ENCODE peak calls at places on chromosomes 12 and 14, in six cellular contexts. Y, U, L, X, F and O are unnamed samples.

GRCh38 chr12:119835068-119835467 is 42.1 kb downstream of the CIT start:
- DNase-seq in Y (no peak), U (no peak), L (peak), X (no peak), F (no peak), O (no peak)

GRCh38 chr12:52006726-52007157 is at the start of gene TAMALIN:
- DNase-seq in Y (peak), U (no peak), L (no peak), X (peak), F (no peak), O (peak)

GRCh38 chr14:100688598-100689499 is 37.8 kb upstream of the DLK1 start:
- DNase-seq in Y (no peak), U (no peak), L (peak), X (no peak), F (peak), O (no peak)

GRCh38 chr12:43789941-43790340 is 16.2 kb downstream of the TWF1 start:
- DNase-seq in Y (peak), U (peak), L (peak), X (no peak), F (no peak), O (no peak)

GRCh38 chr14:101525646-101526527 is 35.4 kb upstream of the DIO3 start:
- DNase-seq in Y (no peak), U (no peak), L (no peak), X (no peak), F (no peak), O (no peak)

GRCh38 chr12:51392556-51393237 is 1.5 kb upstream of the GALNT6 start:
- DNase-seq in Y (peak), U (no peak), L (no peak), X (peak), F (no peak), O (peak)

GRCh38 chr14:98477935-98478334 is 794.1 kb downstream of the BCL11B start:
- DNase-seq in Y (no peak), U (no peak), L (no peak), X (no peak), F (no peak), O (no peak)

GRCh38 chr14:75979071-75979571 is 2.7 kb downstream of the TGFB3 start:
- DNase-seq in Y (peak), U (no peak), L (peak), X (peak), F (no peak), O (peak)

GRCh38 chr14:94028450-94028826 is 2.3 kb downstream of the OTUB2 start:
- DNase-seq in Y (no peak), U (no peak), L (no peak), X (no peak), F (peak), O (peak)

GRCh38 chr12:42129595-42130204 is 15.0 kb downstream of the GXYLT1 start:
- DNase-seq in Y (no peak), U (no peak), L (peak), X (peak), F (peak), O (no peak)
- TF ChIP-seq CTCF in Y (peak), U (peak), L (peak), X (peak), F (peak), O (peak)

DNA sequence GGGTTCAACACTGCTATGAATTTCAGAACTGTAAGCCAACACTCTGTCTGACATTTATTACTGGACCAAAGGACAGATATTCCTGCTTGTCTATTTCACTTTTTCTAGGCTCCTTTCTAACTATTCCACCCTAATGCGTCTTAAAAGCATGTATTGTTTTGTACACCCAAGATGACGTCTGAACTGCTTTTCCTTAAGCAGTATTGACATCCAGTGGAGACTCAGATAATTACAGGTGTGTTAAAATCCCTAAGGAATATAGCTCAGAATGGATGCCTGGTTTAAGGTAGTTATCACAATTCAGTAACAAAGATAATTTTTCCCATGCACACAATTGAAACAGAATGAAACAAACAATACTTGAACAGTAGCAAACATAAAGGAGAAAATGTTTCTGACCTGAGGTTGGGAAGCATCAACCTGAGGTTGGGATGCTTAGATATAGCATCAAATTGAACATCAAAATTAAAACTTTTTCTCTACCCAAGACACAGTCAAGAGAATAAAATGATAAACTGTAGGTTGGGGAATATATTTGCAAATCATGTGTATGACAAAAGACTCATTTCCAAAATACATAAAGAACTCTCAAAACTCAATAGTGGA is 93.7 kb upstream of the PTPRR start:
- DNase-seq in Y (no peak), U (no peak), L (peak), X (no peak), F (no peak), O (no peak)
- TF ChIP-seq CTCF in Y (peak), U (peak), L (peak), X (peak), F (peak), O (no peak)

GRCh38 chr12:48542300-48542928 is 17.0 kb downstream of the OR8S1 start:
- DNase-seq in Y (peak), U (no peak), L (peak), X (peak), F (peak), O (peak)
- TF ChIP-seq CTCF in Y (peak), U (peak), L (peak), X (peak), F (no peak), O (peak)

DNA sequence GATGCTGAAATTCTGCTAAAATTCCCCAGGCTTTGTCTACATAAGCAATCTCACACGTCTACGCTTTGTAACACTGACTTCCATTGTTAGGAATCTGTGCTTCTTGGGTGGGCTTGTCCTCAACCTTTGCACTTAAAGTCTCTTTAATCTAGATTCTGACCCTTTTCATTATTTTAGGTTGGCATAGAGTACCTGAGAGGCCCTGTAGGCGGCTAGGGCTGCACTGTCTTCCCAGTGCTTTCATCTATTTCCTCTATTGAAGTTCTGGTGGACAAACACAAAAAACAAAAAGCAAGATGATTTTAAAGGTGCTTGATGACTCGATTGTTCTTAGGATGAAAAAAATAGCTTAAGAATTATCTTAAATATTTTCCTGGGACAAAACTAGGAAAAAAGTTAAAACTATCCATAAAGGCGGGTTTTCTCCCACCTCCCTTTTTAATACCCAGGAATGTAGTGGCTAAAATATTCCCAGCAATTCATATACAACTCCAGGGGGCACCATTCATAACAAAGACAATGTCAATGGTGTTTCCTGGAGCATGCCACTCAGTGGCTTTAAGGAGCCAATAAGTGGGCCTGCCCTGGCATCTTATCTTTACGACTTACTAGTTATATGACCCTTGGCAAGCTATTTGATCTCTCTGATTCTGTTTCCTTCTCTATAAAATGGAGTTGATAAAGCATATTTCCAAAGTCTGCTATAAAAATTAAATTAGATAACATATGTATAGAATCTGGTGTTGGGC is 197.5 kb downstream of the STXBP6 start:
- DNase-seq in Y (no peak), U (no peak), L (no peak), X (peak), F (no peak), O (no peak)
- TF ChIP-seq CTCF in Y (no peak), U (no peak), L (no peak), X (peak), F (no peak), O (no peak)

DNA sequence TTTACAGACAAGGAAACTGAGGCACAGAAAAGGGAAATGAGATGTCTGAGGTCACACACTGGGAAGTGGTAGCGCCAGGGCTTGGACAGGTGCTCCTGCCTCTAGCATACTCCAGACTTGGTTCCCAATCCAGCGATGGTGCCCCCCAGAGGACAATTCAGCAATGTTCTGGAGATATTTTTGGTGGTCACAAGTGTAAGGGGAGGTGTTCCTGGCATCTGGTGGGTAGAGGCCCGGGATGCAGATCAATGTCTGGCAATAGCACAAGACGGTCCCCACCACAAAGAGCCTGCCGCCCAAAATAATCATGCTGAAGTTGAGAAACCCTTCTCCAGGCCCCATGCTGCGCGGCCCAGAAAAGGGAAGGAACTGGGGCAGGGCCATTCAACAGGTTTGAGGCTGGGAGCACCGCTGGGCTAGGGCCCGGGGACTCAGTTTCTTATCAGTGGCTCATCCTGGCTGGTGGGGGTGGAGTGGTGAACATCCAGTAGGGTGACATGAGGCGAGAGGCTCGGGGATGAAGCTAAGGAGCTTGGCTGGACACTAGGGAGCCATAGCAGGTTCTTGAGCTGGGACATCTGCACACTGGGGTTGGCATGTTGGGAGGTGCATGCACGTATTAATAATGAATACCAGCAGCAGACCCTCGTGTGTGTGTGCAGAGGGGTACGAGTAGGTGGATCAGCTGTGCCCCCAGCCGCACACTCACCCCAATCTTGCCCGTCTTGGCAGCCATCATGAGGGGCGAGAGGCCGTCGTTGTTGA is 35.1 kb downstream of the TRPV4 start:
- DNase-seq in Y (peak), U (no peak), L (no peak), X (no peak), F (no peak), O (no peak)
- TF ChIP-seq CTCF in Y (peak), U (no peak), L (peak), X (no peak), F (peak), O (peak)

GRCh38 chr14:68462683-68463082 is 330.2 kb downstream of the ZFP36L1 start:
- DNase-seq in Y (no peak), U (no peak), L (no peak), X (no peak), F (no peak), O (no peak)
- TF ChIP-seq CTCF in Y (no peak), U (peak), L (peak), X (no peak), F (peak), O (no peak)